ENCODE peak calls at places on chromosomes 6 and 20, in ten cellular contexts. N is AG10803; C is fibroblast of the aortic adventitia; T is tibial nerve; V is A549; H is esophagus squamous epithelium; O is CD8-positive, alpha-beta T cell; X is foreskin keratinocyte; Y is HL-60; J is IMR-90. K is an unnamed sample.
A peak's percentile ranks its signal among the peaks of the same experiment; 100 is the strongest.

GRCh38 chr6:150452642-150453243 is 83.9 kb downstream of the IYD start:
- DNase-seq in N (no peak), C (no peak), T (no peak), V (no peak), H (no peak), O (no peak), X (no peak), Y (no peak), J (no peak), K (no peak)

GRCh38 chr20:62352402-62353288 is 14.5 kb downstream of the LAMA5 start:
- DNase-seq in N (no peak), C (no peak), T (no peak), V (peak; percentile 66), H (no peak), O (no peak), X (no peak), Y (no peak), J (no peak), K (no peak)

GRCh38 chr20:59121714-59122376 is 41.8 kb upstream of the ZNF831 start:
- DNase-seq in N (no peak), C (no peak), T (no peak), V (no peak), H (no peak), O (no peak), X (no peak), Y (no peak), J (no peak), K (no peak)

GRCh38 chr6:149331043-149331807 is 13.7 kb downstream of the TAB2 start:
- DNase-seq in N (peak; percentile 33), C (no peak), T (no peak), V (no peak), H (no peak), O (no peak), X (no peak), Y (peak; percentile 16), J (peak; percentile 73), K (no peak)

GRCh38 chr6:158627168-158627939 is 17.2 kb downstream of the DYNLT1 start:
- DNase-seq in N (no peak), C (no peak), T (no peak), V (no peak), H (no peak), O (no peak), X (no peak), Y (no peak), J (no peak), K (no peak)

GRCh38 chr6:42118162-42119001 is 24.0 kb downstream of the C6orf132 start:
- DNase-seq in N (peak; percentile 55), C (peak; percentile 51), T (peak; percentile 27), V (peak; percentile 48), H (no peak), O (no peak), X (no peak), Y (no peak), J (no peak), K (no peak)

GRCh38 chr20:8671366-8671943 is 397.4 kb upstream of the PLCB4 start:
- DNase-seq in N (no peak), C (no peak), T (no peak), V (no peak), H (no peak), O (no peak), X (no peak), Y (no peak), J (no peak), K (no peak)

GRCh38 chr6:16209539-16209938 is 28.8 kb upstream of the GMPR start:
- DNase-seq in N (no peak), C (no peak), T (no peak), V (no peak), H (no peak), O (no peak), X (no peak), Y (no peak), J (no peak), K (no peak)

GRCh38 chr6:138426500-138427123 is 22.6 kb downstream of the HEBP2 start:
- DNase-seq in N (no peak), C (no peak), T (no peak), V (no peak), H (no peak), O (no peak), X (no peak), Y (no peak), J (no peak), K (no peak)

GRCh38 chr6:82988904-82989303 is 76.7 kb downstream of the UBE3D start:
- DNase-seq in N (no peak), C (peak; percentile 46), T (no peak), V (no peak), H (no peak), O (no peak), X (no peak), Y (no peak), J (peak; percentile 46), K (no peak)

GRCh38 chr6:37170273-37171140 is 555 bp downstream of the PIM1 start:
- DNase-seq in N (peak; percentile 42), C (no peak), T (no peak), V (peak; percentile 42), H (no peak), O (peak; percentile 46), X (peak; percentile 42), Y (peak; percentile 53), J (peak; percentile 28), K (no peak)

GRCh38 chr6:123777554-123777953 is 26.1 kb upstream of the NKAIN2 start:
- DNase-seq in N (no peak), C (peak; percentile 25), T (no peak), V (no peak), H (no peak), O (no peak), X (peak; percentile 39), Y (no peak), J (peak; percentile 1), K (no peak)

GRCh38 chr6:94088870-94089269 is 669.5 kb upstream of the EPHA7 start:
- DNase-seq in N (no peak), C (no peak), T (no peak), V (no peak), H (no peak), O (no peak), X (no peak), Y (no peak), J (no peak), K (no peak)

GRCh38 chr6:37038297-37039198 is 33.1 kb downstream of the FGD2 start:
- DNase-seq in N (no peak), C (peak; percentile 84), T (peak; percentile 48), V (no peak), H (no peak), O (no peak), X (no peak), Y (no peak), J (peak; percentile 28), K (no peak)

GRCh38 chr6:53044071-53044470 is 21.1 kb upstream of the FBXO9 start:
- DNase-seq in N (peak; percentile 61), C (peak; percentile 59), T (no peak), V (no peak), H (no peak), O (no peak), X (no peak), Y (no peak), J (peak; percentile 72), K (no peak)

GRCh38 chr6:80132942-80133517 is 26.6 kb downstream of the BCKDHB start:
- DNase-seq in N (peak; percentile 73), C (peak; percentile 81), T (peak; percentile 58), V (peak; percentile 3), H (no peak), O (peak; percentile 11), X (peak; percentile 39), Y (peak; percentile 52), J (peak; percentile 72), K (no peak)

GRCh38 chr6:79610301-79611009 is 20.7 kb upstream of the SH3BGRL2 start:
- DNase-seq in N (no peak), C (no peak), T (no peak), V (no peak), H (no peak), O (no peak), X (peak; percentile 16), Y (no peak), J (no peak), K (no peak)

DNA sequence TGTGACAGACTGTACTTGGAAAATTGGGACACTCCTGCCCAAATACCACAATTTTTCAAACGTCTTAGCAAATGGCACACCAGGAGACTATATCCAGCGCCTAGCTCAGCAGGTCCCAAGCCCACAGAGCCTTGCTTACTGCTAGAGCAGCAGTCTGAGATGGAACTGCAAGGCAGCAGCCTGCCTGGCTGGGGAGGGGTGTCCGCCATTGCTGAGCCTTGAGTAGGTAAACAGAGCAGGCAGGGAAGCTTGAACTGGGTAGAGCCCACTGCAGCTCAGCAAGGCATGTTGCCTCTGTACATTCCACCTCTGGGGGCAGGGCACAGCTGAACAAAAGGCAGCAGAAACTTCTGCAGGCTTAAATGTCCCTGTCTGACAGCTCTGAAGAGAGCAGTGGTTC is 1003.3 kb upstream of the MAP3K7 start:
- DNase-seq in N (no peak), C (no peak), T (no peak), V (no peak), H (no peak), O (no peak), X (no peak), Y (no peak), J (no peak), K (no peak)
- TF ChIP-seq CTCF in N (no peak), C (no peak), T (no peak), V (no peak), H (no peak), O (no peak), X (no peak), Y (no peak), J (no peak), K (no peak)

GRCh38 chr6:108115598-108116058 is 41.1 kb upstream of the OSTM1 start:
- DNase-seq in N (peak; percentile 17), C (peak; percentile 37), T (no peak), V (peak; percentile 63), H (no peak), O (no peak), X (peak; percentile 32), Y (peak; percentile 56), J (peak; percentile 11), K (no peak)
- TF ChIP-seq CTCF in N (peak; percentile 38), C (peak; percentile 30), T (no peak), V (peak; percentile 54), H (peak; percentile 34), O (no peak), X (peak; percentile 52), Y (peak; percentile 23), J (peak; percentile 26), K (peak; percentile 24)

GRCh38 chr20:22586645-22587310 is 2.4 kb upstream of the FOXA2 start:
- DNase-seq in N (no peak), C (peak; percentile 14), T (no peak), V (peak; percentile 83), H (no peak), O (no peak), X (no peak), Y (no peak), J (no peak), K (no peak)
- TF ChIP-seq CTCF in N (peak; percentile 43), C (peak; percentile 74), T (peak; percentile 29), V (peak; percentile 98), H (peak; percentile 51), O (no peak), X (peak; percentile 70), Y (no peak), J (no peak), K (peak; percentile 53)

GRCh38 chr6:31689249-31690110 is 8.6 kb upstream of the LY6G5C start:
- DNase-seq in N (no peak), C (no peak), T (no peak), V (no peak), H (no peak), O (no peak), X (no peak), Y (no peak), J (no peak), K (no peak)
- TF ChIP-seq CTCF in N (peak; percentile 47), C (peak; percentile 57), T (no peak), V (peak; percentile 18), H (no peak), O (peak; percentile 33), X (peak; percentile 50), Y (peak; percentile 35), J (peak; percentile 26), K (peak; percentile 31)

K was measured in AG09319.